ENCODE peak calls at places on chromosomes 16 and 17, in nine cellular contexts. V is esophagus squamous epithelium, E is HCT116, Q is psoas muscle, Y is foreskin fibroblast, Z is body of pancreas, O is stomach, P is cardiac fibroblast, R is fibroblast of lung. D is an unnamed sample.

GRCh38 chr17:42428141-42428944 is 5.3 kb upstream of the CAVIN1 start:
- DNase-seq in V (no peak), E (peak; percentile 88), Q (no peak), Y (peak; percentile 97), Z (peak; percentile 52), O (peak; percentile 66), P (peak; percentile 99), R (peak; percentile 95), D (peak; percentile 98)

GRCh38 chr16:15518412-15519351 is 84.3 kb downstream of the BMERB1 start:
- DNase-seq in V (no peak), E (no peak), Q (peak; percentile 81), Y (peak; percentile 67), Z (peak; percentile 14), O (no peak), P (peak; percentile 54), R (peak; percentile 82), D (peak; percentile 99)

GRCh38 chr17:8162997-8163977 is 539 bp upstream of the VAMP2 start:
- DNase-seq in V (no peak), E (no peak), Q (peak; percentile 64), Y (peak; percentile 23), Z (no peak), O (no peak), P (no peak), R (no peak), D (no peak)

GRCh38 chr16:499924-500323 is 27.6 kb upstream of the CAPN15 start:
- DNase-seq in V (no peak), E (no peak), Q (no peak), Y (no peak), Z (no peak), O (no peak), P (no peak), R (no peak), D (no peak)

GRCh38 chr16:29651950-29652349 is 11.1 kb upstream of the SPN start:
- DNase-seq in V (no peak), E (no peak), Q (no peak), Y (no peak), Z (no peak), O (no peak), P (no peak), R (no peak), D (no peak)

GRCh38 chr17:39800540-39800939 is 62.8 kb downstream of the GRB7 start:
- DNase-seq in V (no peak), E (no peak), Q (no peak), Y (no peak), Z (no peak), O (no peak), P (peak; percentile 28), R (no peak), D (no peak)

GRCh38 chr16:15502041-15502725 is 67.8 kb downstream of the BMERB1 start:
- DNase-seq in V (no peak), E (peak; percentile 95), Q (no peak), Y (peak; percentile 93), Z (no peak), O (no peak), P (peak; percentile 94), R (peak; percentile 91), D (peak; percentile 89)

GRCh38 chr17:63493411-63493810 is 16.6 kb downstream of the ACE start:
- DNase-seq in V (no peak), E (no peak), Q (no peak), Y (no peak), Z (no peak), O (no peak), P (no peak), R (no peak), D (no peak)

GRCh38 chr17:45432405-45433113 is at the start of gene ARHGAP27:
- DNase-seq in V (no peak), E (no peak), Q (peak; percentile 80), Y (peak; percentile 54), Z (no peak), O (peak; percentile 54), P (peak; percentile 27), R (no peak), D (no peak)

GRCh38 chr17:30360396-30360795 is 18.3 kb upstream of the CPD start:
- DNase-seq in V (no peak), E (no peak), Q (no peak), Y (no peak), Z (no peak), O (no peak), P (no peak), R (no peak), D (no peak)

GRCh38 chr16:26214694-26215093 is 522.9 kb downstream of the HS3ST4 start:
- DNase-seq in V (no peak), E (no peak), Q (no peak), Y (no peak), Z (no peak), O (no peak), P (no peak), R (no peak), D (no peak)

GRCh38 chr16:17367932-17368331 is 102.8 kb downstream of the XYLT1 start:
- DNase-seq in V (no peak), E (no peak), Q (no peak), Y (no peak), Z (no peak), O (no peak), P (peak; percentile 75), R (peak; percentile 65), D (no peak)
- TF ChIP-seq CTCF in V (no peak), E (no peak), Q (no peak), Y (no peak), Z (no peak), O (no peak), P (peak; percentile 49), R (no peak), D (no peak)

DNA sequence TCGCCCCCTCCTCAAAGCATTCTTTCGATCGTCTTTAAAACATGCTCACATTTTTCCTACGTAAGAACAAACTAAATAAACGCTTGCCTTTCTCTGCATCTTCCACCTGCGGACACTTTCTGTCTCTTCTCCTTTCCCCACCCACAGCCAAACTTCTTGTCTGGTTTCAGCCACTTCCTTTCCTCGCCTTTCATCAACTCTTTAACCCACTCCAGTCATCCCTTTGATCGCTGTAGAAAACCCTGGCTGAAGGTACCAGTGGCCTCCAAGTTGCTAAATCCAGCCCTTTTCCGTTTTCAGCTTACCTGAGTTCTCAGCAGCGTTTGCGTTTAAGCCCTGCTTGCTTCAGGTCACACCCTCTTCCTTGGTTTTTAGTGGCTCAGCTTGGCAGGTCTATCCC is 483 bp downstream of the RPA1 start:
- DNase-seq in V (no peak), E (no peak), Q (no peak), Y (peak; percentile 8), Z (no peak), O (no peak), P (peak; percentile 13), R (peak; percentile 4), D (peak; percentile 11)
- H3K4me3 ChIP-seq in V (peak overlapping the region; percentile 83), E (peak overlapping the region; percentile 100), Q (peak overlapping the region; percentile 83), Y (peak overlapping the region; percentile 90), Z (peak overlapping the region; percentile 78), O (peak overlapping the region; percentile 94), P (peak overlapping the region; percentile 63), R (peak overlapping the region; percentile 75), D (peak overlapping the region; percentile 90)

DNA sequence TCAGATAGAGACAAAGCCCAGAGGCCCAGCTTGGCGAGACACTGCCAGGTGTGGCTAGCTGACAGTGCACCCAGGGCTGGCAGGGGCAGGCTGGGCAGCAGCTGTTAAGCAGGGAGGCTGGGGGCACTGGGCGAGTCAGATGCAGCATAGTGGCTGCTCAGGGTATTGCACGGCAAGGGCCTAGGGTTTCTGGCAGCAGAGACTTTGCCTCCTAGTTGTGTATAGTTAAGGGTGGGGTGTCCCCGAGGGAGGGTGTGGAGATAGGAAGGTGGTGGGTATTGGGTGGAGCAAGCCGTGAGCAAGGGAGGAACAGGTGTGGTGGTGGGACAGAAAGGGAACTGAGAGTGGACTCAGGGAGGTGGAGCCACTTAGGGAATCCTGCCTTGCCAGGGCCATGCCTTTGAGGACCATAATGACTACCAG is 66.0 kb downstream of the SMPD3 start:
- DNase-seq in V (no peak), E (no peak), Q (no peak), Y (no peak), Z (no peak), O (peak; percentile 51), P (no peak), R (no peak), D (no peak)
- TF ChIP-seq CTCF in V (peak; percentile 43), E (peak; percentile 69), Q (no peak), Y (no peak), Z (no peak), O (peak; percentile 44), P (peak; percentile 30), R (no peak), D (peak; percentile 37)

GRCh38 chr16:3009568-3010390 is 2.9 kb upstream of the CLDN9 start:
- DNase-seq in V (no peak), E (peak; percentile 66), Q (no peak), Y (peak; percentile 39), Z (peak; percentile 74), O (peak; percentile 80), P (no peak), R (no peak), D (no peak)
- H3K4me3 ChIP-seq in V (no peak overlapping the region), E (peak overlapping the region; percentile 46), Q (no peak overlapping the region), Y (no peak overlapping the region), Z (no peak overlapping the region), O (no peak overlapping the region), P (no peak overlapping the region), R (no peak overlapping the region), D (no peak overlapping the region)

DNA sequence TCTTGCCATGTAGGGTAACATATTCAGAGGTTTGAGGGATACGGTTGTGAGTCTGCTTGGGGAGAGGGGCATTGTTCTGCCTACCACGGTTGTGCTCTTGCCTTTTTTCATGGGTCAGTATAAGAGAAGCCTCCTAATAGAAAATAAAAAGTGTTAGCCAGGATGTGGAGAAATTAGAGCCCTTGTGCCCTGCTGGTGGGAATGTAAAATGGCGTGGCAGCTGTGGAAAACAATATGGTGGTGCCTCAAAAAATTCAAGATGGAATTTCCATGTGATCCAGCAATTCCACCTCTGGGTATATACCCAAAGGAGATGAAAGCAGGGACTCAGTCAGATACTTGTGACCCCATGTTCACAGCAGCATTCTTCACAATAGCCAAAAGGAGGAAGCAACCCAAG is 14.2 kb upstream of the LRRC75A start:
- DNase-seq in V (no peak), E (no peak), Q (no peak), Y (no peak), Z (no peak), O (no peak), P (no peak), R (no peak), D (no peak)
- TF ChIP-seq CTCF in V (no peak), E (peak; percentile 44), Q (no peak), Y (no peak), Z (no peak), O (no peak), P (peak; percentile 16), R (no peak), D (peak; percentile 26)